ENCODE peak calls at places on chromosomes 6 and 20, in seven cellular contexts. Z is MCF 10A; G is cardiac septum; J is pancreas; F is Jurkat, Clone E6-1; T is BJ; Q is ecto neural progenitor cell. L is an unnamed sample.

GRCh38 chr6:25016311-25016710 is 80.6 kb upstream of the RIPOR2 start:
- DNase-seq in Z (no peak), G (no peak), T (peak; percentile 61), J (no peak), F (no peak), Q (no peak), L (no peak)

GRCh38 chr6:7991992-7992815 is 72.0 kb downstream of the BLOC1S5 start:
- DNase-seq in T (no peak), J (no peak), F (no peak), Q (no peak), Z (peak; percentile 52), G (no peak), L (no peak)

GRCh38 chr6:90429713-90430112 is 133.1 kb upstream of the BACH2 start:
- DNase-seq in G (no peak), T (no peak), Z (peak; percentile 13), J (no peak), Q (no peak), F (no peak), L (no peak)

GRCh38 chr6:137148291-137149076 is 25.0 kb downstream of the IL22RA2 start:
- DNase-seq in Q (no peak), J (no peak), Z (peak; percentile 93), T (peak; percentile 6), F (no peak), G (no peak), L (peak; percentile 66)

GRCh38 chr6:132257561-132257960 is 143.7 kb downstream of the MOXD1 start:
- DNase-seq in Z (no peak), J (no peak), T (no peak), G (no peak), F (no peak), Q (no peak), L (no peak)

GRCh38 chr20:23244207-23244915 is 106.2 kb upstream of the NXT1 start:
- DNase-seq in F (no peak), G (no peak), T (no peak), J (no peak), Q (peak; percentile 33), Z (no peak), L (no peak)

GRCh38 chr6:97040355-97040860 is 115.9 kb downstream of the KLHL32 start:
- DNase-seq in Q (no peak), T (no peak), Z (no peak), G (no peak), J (no peak), F (no peak), L (no peak)

GRCh38 chr20:21322921-21323321 is 19.8 kb downstream of the XRN2 start:
- DNase-seq in J (no peak), Q (no peak), Z (peak; percentile 39), F (no peak), T (no peak), G (no peak), L (no peak)

L was measured in right lobe of liver.